ENCODE peak calls at places on chromosomes 13 and 19, in eight cellular contexts. S, Z, H, B, L, J, G and X are unnamed samples.

GRCh38 chr19:33064117-33064777 is 441 bp downstream of the RHPN2 start:
- DNase-seq in S (peak; percentile 64), Z (peak; percentile 79), H (no peak), B (peak; percentile 58), L (no peak), J (no peak), G (peak; percentile 19), X (no peak)

GRCh38 chr13:99419591-99420243 is 81.6 kb upstream of the TM9SF2 start:
- DNase-seq in S (no peak), Z (no peak), H (no peak), B (no peak), L (no peak), J (no peak), G (no peak), X (no peak)

GRCh38 chr19:20926796-20927195 is 3.7 kb downstream of the ZNF85 start:
- DNase-seq in S (no peak), Z (no peak), H (no peak), B (no peak), L (no peak), J (no peak), G (no peak), X (no peak)

GRCh38 chr19:16015805-16016173 is 60.5 kb upstream of the TPM4 start:
- DNase-seq in S (no peak), Z (no peak), H (no peak), B (no peak), L (no peak), J (no peak), G (no peak), X (no peak)

GRCh38 chr19:56949651-56950050 is 109.1 kb upstream of the PEG3 start:
- DNase-seq in S (no peak), Z (no peak), H (no peak), B (no peak), L (no peak), J (no peak), G (no peak), X (no peak)

GRCh38 chr19:10624585-10624984 is 768 bp upstream of the SLC44A2 start:
- DNase-seq in S (peak; percentile 48), Z (no peak), H (no peak), B (no peak), L (no peak), J (no peak), G (no peak), X (no peak)

GRCh38 chr19:46787331-46788100 is 878 bp downstream of the SLC1A5 start:
- DNase-seq in S (peak; percentile 62), Z (peak; percentile 65), H (peak; percentile 70), B (peak; percentile 45), L (no peak), J (peak; percentile 63), G (peak; percentile 75), X (no peak)

GRCh38 chr13:44159633-44160279 is 213.9 kb upstream of the SERP2 start:
- DNase-seq in S (no peak), Z (no peak), H (no peak), B (no peak), L (no peak), J (no peak), G (no peak), X (no peak)

GRCh38 chr13:29161653-29162052 is 341.5 kb downstream of the MTUS2 start:
- DNase-seq in S (no peak), Z (no peak), H (no peak), B (no peak), L (no peak), J (no peak), G (no peak), X (no peak)

GRCh38 chr13:78780708-78781107 is 121.8 kb upstream of the OBI1 start:
- DNase-seq in S (no peak), Z (no peak), H (no peak), B (no peak), L (no peak), J (no peak), G (no peak), X (no peak)

GRCh38 chr13:54402495-54402894 is 1373.9 kb downstream of the OLFM4 start:
- DNase-seq in S (no peak), Z (no peak), H (no peak), B (no peak), L (no peak), J (no peak), G (no peak), X (no peak)

GRCh38 chr19:34225659-34226015 is 28.7 kb upstream of the GARRE1 start:
- DNase-seq in S (no peak), Z (no peak), H (no peak), B (no peak), L (no peak), J (no peak), G (no peak), X (no peak)

GRCh38 chr13:29543230-29544215 is 52.0 kb downstream of the SLC7A1 start:
- DNase-seq in S (no peak), Z (peak; percentile 31), H (no peak), B (peak; percentile 91), L (no peak), J (peak; percentile 60), G (no peak), X (no peak)

GRCh38 chr13:36297600-36298338 is at the start of gene CCDC169:
- DNase-seq in S (peak; percentile 73), Z (peak; percentile 96), H (peak; percentile 61), B (peak; percentile 40), L (peak; percentile 23), J (peak; percentile 51), G (peak; percentile 66), X (no peak)

GRCh38 chr19:10353793-10354391 is 14.5 kb upstream of the ICAM3 start:
- DNase-seq in S (peak; percentile 14), Z (peak; percentile 100), H (peak; percentile 49), B (peak; percentile 36), L (no peak), J (peak; percentile 17), G (peak; percentile 62), X (no peak)

GRCh38 chr13:49828452-49828851 is 36.0 kb upstream of the KPNA3 start:
- DNase-seq in S (no peak), Z (peak; percentile 11), H (no peak), B (peak; percentile 13), L (no peak), J (no peak), G (no peak), X (no peak)

GRCh38 chr13:49561064-49561410 is 24.3 kb downstream of the RCBTB1 start:
- DNase-seq in S (no peak), Z (no peak), H (peak; percentile 25), B (no peak), L (no peak), J (no peak), G (no peak), X (no peak)

GRCh38 chr19:39307233-39307821 is 11.1 kb downstream of the IFNL1 start:
- DNase-seq in S (peak; percentile 48), Z (peak; percentile 90), H (no peak), B (no peak), L (no peak), J (no peak), G (no peak), X (no peak)

GRCh38 chr13:27131202-27131623 is 40.4 kb downstream of the USP12 start:
- DNase-seq in S (no peak), Z (peak; percentile 45), H (no peak), B (peak; percentile 96), L (no peak), J (peak; percentile 55), G (no peak), X (no peak)

DNA sequence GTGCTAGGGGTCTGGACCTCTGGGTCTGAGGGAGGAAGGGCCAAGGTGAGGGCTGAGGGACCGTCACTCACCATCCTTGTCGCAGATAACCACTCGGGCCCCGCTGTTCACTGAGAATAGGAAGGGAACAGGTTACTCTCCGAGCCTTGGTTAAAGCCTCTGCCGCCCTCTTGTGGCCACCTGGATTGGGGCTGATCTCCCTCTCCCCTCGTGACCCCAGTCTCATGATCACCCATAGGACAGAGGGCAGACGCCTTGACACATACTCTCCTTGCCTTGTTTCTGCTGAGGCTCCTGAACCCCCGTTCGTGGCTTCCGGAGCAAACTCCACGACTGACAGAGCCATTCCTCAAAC is 580 bp downstream of the HSD17B14 start:
- DNase-seq in S (peak; percentile 96), Z (peak; percentile 98), H (peak; percentile 96), B (peak; percentile 95), L (peak; percentile 80), J (peak; percentile 71), G (peak; percentile 95), X (no peak)
- TF ChIP-seq CTCF in S (peak; percentile 87), Z (peak; percentile 84), H (peak; percentile 98), B (peak; percentile 98), L (peak; percentile 90), J (peak; percentile 89), G (peak; percentile 91), X (peak; percentile 96)

DNA sequence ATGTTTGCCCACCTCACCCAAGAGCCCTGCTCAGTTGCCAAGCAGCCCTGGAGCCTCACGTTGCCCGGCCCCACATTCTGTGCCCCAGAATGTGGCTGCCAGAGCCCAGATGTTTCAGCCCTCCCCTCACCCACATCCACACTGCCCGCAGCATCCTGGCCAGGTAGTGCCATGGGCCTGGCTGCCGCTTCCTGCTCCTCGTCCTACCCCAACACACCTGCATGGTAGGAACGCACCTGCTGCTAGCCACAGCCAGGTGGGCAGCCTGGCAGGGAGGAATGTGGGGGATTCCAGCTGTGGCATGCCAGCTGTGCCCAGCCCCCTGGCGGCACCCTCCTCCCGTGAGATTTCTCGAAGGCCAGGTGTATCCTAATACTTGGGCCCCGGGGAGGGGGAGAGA is 7.5 kb upstream of the NFIX start:
- DNase-seq in S (no peak), Z (no peak), H (no peak), B (no peak), L (no peak), J (no peak), G (no peak), X (no peak)
- H3K4me3 ChIP-seq in S (no peak overlapping the region), Z (no peak overlapping the region), H (no peak overlapping the region), B (no peak overlapping the region), L (no peak overlapping the region), J (no peak overlapping the region), G (no peak overlapping the region), X (no peak overlapping the region)

GRCh38 chr19:1511318-1511988 is 1.4 kb downstream of the ADAMTSL5 start:
- DNase-seq in S (no peak), Z (no peak), H (no peak), B (no peak), L (no peak), J (no peak), G (no peak), X (no peak)

GRCh38 chr19:1511989-1512338 is 855 bp downstream of the ADAMTSL5 start:
- DNase-seq in S (no peak), Z (no peak), H (no peak), B (no peak), L (no peak), J (no peak), G (no peak), X (no peak)

GRCh38 chr19:1514295-1514661 is 1.5 kb upstream of the ADAMTSL5 start:
- DNase-seq in S (no peak), Z (no peak), H (no peak), B (no peak), L (no peak), J (no peak), G (no peak), X (no peak)

GRCh38 chr19:1513492-1514294 is 874 bp upstream of the ADAMTSL5 start:
- DNase-seq in S (peak; percentile 69), Z (peak; percentile 63), H (peak; percentile 58), B (peak; percentile 63), L (no peak), J (peak; percentile 53), G (peak; percentile 63), X (no peak)

GRCh38 chr19:1512671-1513491 is at the start of gene ADAMTSL5:
- DNase-seq in S (peak; percentile 84), Z (peak; percentile 69), H (peak; percentile 72), B (peak; percentile 69), L (no peak), J (peak; percentile 28), G (peak; percentile 68), X (no peak)
- TF ChIP-seq CTCF in S (no peak), Z (no peak), H (peak; percentile 39), B (no peak), L (no peak), J (peak; percentile 39), G (no peak), X (no peak)

GRCh38 chr19:38210458-38210987 is 13.5 kb downstream of the DPF1 start:
- DNase-seq in S (peak; percentile 21), Z (peak; percentile 97), H (peak; percentile 77), B (no peak), L (no peak), J (peak; percentile 28), G (peak; percentile 56), X (no peak)
- H3K4me3 ChIP-seq in S (no peak overlapping the region), Z (peak overlapping the region; percentile 80), H (no peak overlapping the region), B (no peak overlapping the region), L (peak overlapping the region; percentile 48), J (no peak overlapping the region), G (peak overlapping the region; percentile 15), X (no peak overlapping the region)